ENCODE peak calls at places on chromosomes 1 and 21, in seven cellular contexts. I is OCI-LY7, R is heart right ventricle, J is fibroblast of the aortic adventitia, F is kidney epithelial cell, E is tibial artery, O is stomach. V is an unnamed sample.

GRCh38 chr21:20551939-20552338 is 446.3 kb upstream of the NCAM2 start:
- DNase-seq in I (no peak), R (no peak), J (no peak), F (no peak), E (no peak), O (no peak), V (no peak)

GRCh38 chr21:45074818-45075605 is 632 bp downstream of the ADARB1 start:
- DNase-seq in I (no peak), R (no peak), J (peak), F (no peak), E (no peak), O (peak), V (no peak)

GRCh38 chr1:55718758-55719671 is 503.9 kb upstream of the USP24 start:
- DNase-seq in I (no peak), R (peak), J (peak), F (peak), E (peak), O (peak), V (no peak)

GRCh38 chr1:20726932-20727745 is 5.4 kb downstream of the SH2D5 start:
- DNase-seq in I (no peak), R (no peak), J (no peak), F (no peak), E (no peak), O (peak), V (no peak)

GRCh38 chr1:101438359-101438758 is 201.5 kb downstream of the S1PR1 start:
- DNase-seq in I (peak), R (no peak), J (peak), F (no peak), E (no peak), O (no peak), V (no peak)

GRCh38 chr1:232575524-232576040 is 54.4 kb downstream of the SIPA1L2 start:
- DNase-seq in I (no peak), R (no peak), J (peak), F (no peak), E (no peak), O (no peak), V (no peak)

GRCh38 chr1:201912832-201913231 is 24.1 kb downstream of the SHISA4 start:
- DNase-seq in I (no peak), R (no peak), J (peak), F (no peak), E (no peak), O (no peak), V (no peak)

GRCh38 chr21:46393941-46394818 is 64.5 kb upstream of the DIP2A start:
- DNase-seq in I (no peak), R (no peak), J (no peak), F (no peak), E (no peak), O (no peak), V (no peak)

GRCh38 chr1:162929177-162929576 is 68.2 kb upstream of the CCDC190 start:
- DNase-seq in I (no peak), R (no peak), J (no peak), F (no peak), E (no peak), O (no peak), V (no peak)

GRCh38 chr1:155835548-155835947 is 21.5 kb downstream of the GON4L start:
- DNase-seq in I (no peak), R (no peak), J (no peak), F (no peak), E (no peak), O (no peak), V (no peak)

GRCh38 chr1:41485605-41486004 is 1.1 kb upstream of the EDN2 start:
- DNase-seq in I (no peak), R (no peak), J (peak), F (no peak), E (no peak), O (no peak), V (no peak)

GRCh38 chr1:11473635-11474034 is 5.3 kb upstream of the DISP3 start:
- DNase-seq in I (peak), R (no peak), J (peak), F (no peak), E (no peak), O (no peak), V (no peak)

GRCh38 chr1:25037174-25038074 is 107.3 kb upstream of the RUNX3 start:
- DNase-seq in I (peak), R (no peak), J (peak), F (no peak), E (no peak), O (no peak), V (no peak)

GRCh38 chr1:59368007-59368670 is 71.2 kb downstream of the FGGY start:
- DNase-seq in I (no peak), R (no peak), J (no peak), F (no peak), E (no peak), O (no peak), V (no peak)

GRCh38 chr21:36691539-36692124 is 7.3 kb upstream of the SIM2 start:
- DNase-seq in I (no peak), R (no peak), J (no peak), F (no peak), E (no peak), O (no peak), V (no peak)

GRCh38 chr1:53656062-53656915 is 82.7 kb downstream of the GLIS1 start:
- DNase-seq in I (no peak), R (no peak), J (peak), F (no peak), E (no peak), O (no peak), V (no peak)

GRCh38 chr1:46533179-46533864 is 18.1 kb downstream of the KNCN start:
- DNase-seq in I (no peak), R (no peak), J (peak), F (no peak), E (no peak), O (no peak), V (no peak)

GRCh38 chr1:17194981-17195528 is 9.9 kb upstream of the PADI1 start:
- DNase-seq in I (no peak), R (no peak), J (no peak), F (no peak), E (no peak), O (no peak), V (no peak)

GRCh38 chr1:6392081-6392879 is 1.3 kb downstream of the ACOT7 start:
- DNase-seq in I (peak), R (no peak), J (no peak), F (no peak), E (no peak), O (no peak), V (no peak)

GRCh38 chr1:201305815-201306214 is 22.5 kb downstream of the PKP1 start:
- DNase-seq in I (no peak), R (no peak), J (no peak), F (no peak), E (no peak), O (no peak), V (no peak)

GRCh38 chr1:41381691-41382530 is 20.7 kb downstream of the FOXO6 start:
- DNase-seq in I (no peak), R (no peak), J (no peak), F (no peak), E (peak), O (peak), V (no peak)

GRCh38 chr1:151705739-151706463 is 10.7 kb downstream of the CELF3 start:
- DNase-seq in I (peak), R (no peak), J (no peak), F (no peak), E (no peak), O (no peak), V (no peak)

GRCh38 chr1:152965853-152966252 is 4.6 kb upstream of the SPRR4 start:
- DNase-seq in I (no peak), R (no peak), J (no peak), F (no peak), E (no peak), O (no peak), V (no peak)

GRCh38 chr1:64871256-64871655 is 95.1 kb downstream of the JAK1 start:
- DNase-seq in I (no peak), R (no peak), J (no peak), F (no peak), E (no peak), O (no peak), V (no peak)

GRCh38 chr1:174191255-174191906 is 32.1 kb downstream of the RABGAP1L start:
- DNase-seq in I (no peak), R (no peak), J (peak), F (peak), E (no peak), O (no peak), V (no peak)

GRCh38 chr1:206766251-206766856 is 4.2 kb upstream of the IL19 start:
- DNase-seq in I (no peak), R (peak), J (peak), F (peak), E (peak), O (peak), V (no peak)

GRCh38 chr1:97160796-97161195 is 439.2 kb downstream of the PTBP2 start:
- DNase-seq in I (no peak), R (no peak), J (peak), F (no peak), E (no peak), O (no peak), V (no peak)

GRCh38 chr1:110605901-110606783 is at the start of gene KCNA2:
- DNase-seq in I (no peak), R (peak), J (no peak), F (no peak), E (no peak), O (peak), V (no peak)

GRCh38 chr1:55584521-55585401 is 369.6 kb upstream of the USP24 start:
- DNase-seq in I (no peak), R (no peak), J (peak), F (no peak), E (peak), O (no peak), V (no peak)

GRCh38 chr1:27951396-27951795 is 8.4 kb upstream of the XKR8 start:
- DNase-seq in I (peak), R (no peak), J (no peak), F (no peak), E (no peak), O (no peak), V (no peak)

GRCh38 chr21:39874759-39875158 is 7.5 kb downstream of the PCP4 start:
- DNase-seq in I (no peak), R (no peak), J (no peak), F (no peak), E (no peak), O (no peak), V (no peak)

GRCh38 chr1:42949312-42950145 is 9.1 kb downstream of the SLC2A1 start:
- DNase-seq in I (peak), R (no peak), J (no peak), F (no peak), E (no peak), O (no peak), V (no peak)

GRCh38 chr1:150692720-150693119 is 4.2 kb downstream of the GOLPH3L start:
- DNase-seq in I (no peak), R (no peak), J (no peak), F (no peak), E (no peak), O (no peak), V (no peak)

GRCh38 chr1:36540056-36540455 is 57.3 kb upstream of the CSF3R start:
- DNase-seq in I (no peak), R (no peak), J (no peak), F (no peak), E (no peak), O (no peak), V (no peak)

GRCh38 chr1:40058097-40058452 is 17.5 kb downstream of the CAP1 start:
- DNase-seq in I (no peak), R (no peak), J (no peak), F (no peak), E (no peak), O (no peak), V (no peak)

GRCh38 chr1:40059960-40060337 is 19.4 kb downstream of the CAP1 start:
- DNase-seq in I (peak), R (no peak), J (no peak), F (no peak), E (no peak), O (no peak), V (no peak)

GRCh38 chr1:40059292-40059959 is 18.9 kb downstream of the CAP1 start:
- DNase-seq in I (peak), R (no peak), J (peak), F (peak), E (no peak), O (no peak), V (peak)

GRCh38 chr1:40058453-40059291 is 18.1 kb downstream of the CAP1 start:
- DNase-seq in I (no peak), R (no peak), J (no peak), F (no peak), E (no peak), O (no peak), V (no peak)

DNA sequence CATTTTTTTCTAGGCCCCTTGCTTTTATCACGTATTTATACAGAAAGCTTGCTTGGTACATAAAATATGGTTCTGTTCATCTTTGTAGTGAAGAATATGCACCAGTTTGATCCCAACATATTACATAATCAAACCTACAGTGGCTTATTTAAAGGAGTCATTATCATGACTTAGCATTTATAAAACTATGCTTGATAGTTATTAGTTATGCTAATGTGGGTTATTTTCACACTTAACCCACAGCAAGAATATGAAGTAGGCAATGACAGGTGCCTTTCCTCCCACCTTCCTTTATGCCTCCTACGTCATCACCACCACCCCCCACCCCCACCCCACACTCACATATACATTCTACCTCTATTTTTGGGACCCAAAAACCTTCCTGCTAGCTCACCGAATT is 19.8 kb downstream of the CAP1 start:
- DNase-seq in I (no peak), R (no peak), J (no peak), F (no peak), E (no peak), O (no peak), V (no peak)
- H3K4me3 ChIP-seq in I (peak), R (no peak), J (no peak), F (no peak), E (no peak), O (no peak), V (no peak)

DNA sequence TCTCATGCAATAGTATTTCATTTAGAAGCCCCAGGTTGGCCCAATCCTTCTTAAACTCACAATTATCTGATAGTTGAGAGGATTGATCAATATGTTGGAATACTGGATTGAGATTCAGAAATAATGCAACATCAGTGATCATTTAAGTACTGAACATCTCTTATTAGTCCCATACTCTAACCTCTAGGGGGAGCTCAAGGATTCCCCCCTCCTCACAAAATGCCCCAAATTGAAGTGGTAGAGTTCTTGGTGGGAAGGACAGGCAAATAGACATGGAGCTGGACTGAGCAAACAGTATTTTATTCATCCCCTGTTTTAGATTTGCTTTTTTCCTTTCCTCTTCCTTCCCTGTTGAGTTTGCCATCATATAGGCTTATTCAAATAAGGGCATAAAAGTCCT is 62.8 kb downstream of the NGF start:
- DNase-seq in I (peak), R (no peak), J (no peak), F (no peak), E (no peak), O (no peak), V (no peak)
- TF ChIP-seq CTCF in I (peak), R (peak), J (peak), F (peak), E (peak), O (no peak), V (peak)

GRCh38 chr1:167631386-167631941 is 1.4 kb downstream of the RCSD1 start:
- DNase-seq in I (no peak), R (no peak), J (no peak), F (no peak), E (no peak), O (no peak), V (no peak)
- H3K4me3 ChIP-seq in I (peak), R (peak), J (no peak), F (no peak), E (peak), O (peak), V (peak)

GRCh38 chr1:69196071-69196470 is 371.7 kb upstream of the LRRC7 start:
- DNase-seq in I (no peak), R (no peak), J (peak), F (no peak), E (no peak), O (no peak), V (no peak)
- TF ChIP-seq CTCF in I (no peak), R (no peak), J (no peak), F (no peak), E (no peak), O (no peak), V (no peak)

V was measured in GM12864.